ENCODE peak calls at places on chromosome 3, in eight cellular contexts. K is Peyer's patch; S is GM23248; W is colonic mucosa; L is naive thymus-derived CD4-positive, alpha-beta T cell; E is cardiac muscle cell; Y is psoas muscle; U is right cardiac atrium. G is an unnamed sample.
A peak's percentile ranks its signal among the peaks of the same experiment; 100 is the strongest.

GRCh38 chr3:24956613-24957012 is 462.0 kb upstream of the THRB start:
- DNase-seq in K (no peak), S (no peak), W (no peak), L (no peak), E (no peak), Y (no peak), U (no peak), G (no peak)

GRCh38 chr3:115518100-115518852 is 105.0 kb upstream of the GAP43 start:
- DNase-seq in K (no peak), S (peak; percentile 91), W (peak; percentile 23), L (no peak), E (peak; percentile 47), Y (peak; percentile 75), U (peak; percentile 89), G (no peak)

GRCh38 chr3:136543385-136543784 is 208.8 kb downstream of the STAG1 start:
- DNase-seq in K (no peak), S (peak; percentile 54), W (no peak), L (no peak), E (no peak), Y (no peak), U (no peak), G (no peak)

GRCh38 chr3:80733522-80734176 is 965.9 kb upstream of the ROBO1 start:
- DNase-seq in K (peak; percentile 76), S (peak; percentile 42), W (peak; percentile 78), L (no peak), E (peak; percentile 1), Y (no peak), U (no peak), G (no peak)

GRCh38 chr3:46959169-46959515 is 17.4 kb downstream of the CCDC12 start:
- DNase-seq in K (no peak), S (peak; percentile 33), W (no peak), L (no peak), E (no peak), Y (no peak), U (no peak), G (no peak)

GRCh38 chr3:94063497-94064119 is 747 bp downstream of the NSUN3 start:
- DNase-seq in K (no peak), S (peak; percentile 43), W (peak; percentile 24), L (no peak), E (no peak), Y (no peak), U (no peak), G (peak; percentile 30)

GRCh38 chr3:106820726-106821362 is 556.4 kb upstream of the CCDC54 start:
- DNase-seq in K (no peak), S (no peak), W (no peak), L (no peak), E (no peak), Y (no peak), U (no peak), G (no peak)

GRCh38 chr3:177516130-177517011 is 319.1 kb upstream of the TBL1XR1 start:
- DNase-seq in K (no peak), S (peak; percentile 39), W (no peak), L (no peak), E (no peak), Y (peak; percentile 65), U (peak; percentile 70), G (no peak)

GRCh38 chr3:89246326-89246725 is 138.9 kb downstream of the EPHA3 start:
- DNase-seq in K (no peak), S (no peak), W (no peak), L (no peak), E (no peak), Y (no peak), U (no peak), G (no peak)

GRCh38 chr3:156639414-156640023 is 34.9 kb upstream of the TIPARP start:
- DNase-seq in K (no peak), S (no peak), W (no peak), L (no peak), E (no peak), Y (no peak), U (no peak), G (no peak)

GRCh38 chr3:170154569-170155143 is 26.9 kb downstream of the PHC3 start:
- DNase-seq in K (no peak), S (no peak), W (no peak), L (no peak), E (peak; percentile 22), Y (no peak), U (no peak), G (peak; percentile 90)

GRCh38 chr3:11626084-11626463 is 17.6 kb downstream of the VGLL4 start:
- DNase-seq in K (no peak), S (no peak), W (no peak), L (peak; percentile 30), E (no peak), Y (no peak), U (no peak), G (peak; percentile 18)

GRCh38 chr3:171543759-171544284 is 83.6 kb upstream of the TNIK start:
- DNase-seq in K (no peak), S (no peak), W (no peak), L (no peak), E (no peak), Y (no peak), U (no peak), G (no peak)

GRCh38 chr3:31196881-31197364 is 302.5 kb upstream of the GADL1 start:
- DNase-seq in K (no peak), S (peak; percentile 90), W (no peak), L (no peak), E (peak; percentile 15), Y (no peak), U (peak; percentile 73), G (no peak)
- H3K27ac ChIP-seq in K (no peak overlapping the region), S (peak overlapping the region; percentile 56), W (no peak overlapping the region), L (no peak overlapping the region), E (no peak overlapping the region), Y (no peak overlapping the region), U (no peak overlapping the region), G (no peak overlapping the region)

DNA sequence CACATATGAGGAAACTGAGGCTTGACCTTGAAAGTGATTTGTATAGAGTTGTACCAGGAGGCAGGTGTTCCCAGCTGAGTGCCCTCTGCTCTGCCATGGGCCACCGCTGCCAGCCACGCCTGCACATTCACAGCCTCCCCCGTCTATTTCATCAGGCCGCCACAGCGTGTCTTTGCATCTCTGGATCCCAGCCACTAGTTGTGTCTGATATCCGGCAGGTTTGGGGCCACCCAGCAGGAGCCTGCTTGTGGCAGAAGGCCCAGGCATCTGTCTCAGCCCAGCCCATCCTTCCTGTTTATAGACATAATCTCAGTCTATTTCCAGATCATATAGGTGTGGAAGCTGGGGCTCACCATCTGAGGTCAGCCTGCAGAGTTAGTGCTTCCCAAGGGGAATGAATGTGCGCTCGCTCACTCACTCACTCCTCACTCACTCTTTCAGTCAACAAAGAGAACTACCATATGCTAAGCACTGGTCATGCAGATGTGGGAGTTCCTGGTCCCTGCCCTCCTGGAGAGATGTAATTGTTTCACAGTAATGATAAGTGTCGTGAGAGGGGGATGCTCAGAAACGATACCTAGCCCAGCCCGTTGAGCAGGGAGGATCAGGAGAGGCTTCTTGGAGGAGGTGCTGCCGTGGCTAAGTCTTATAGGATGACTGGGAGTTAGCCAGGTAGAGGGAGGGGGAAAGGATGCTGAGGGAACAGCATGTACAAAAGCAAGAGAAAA is 60.6 kb downstream of the FGD5 start:
- DNase-seq in K (peak; percentile 74), S (no peak), W (peak; percentile 56), L (no peak), E (no peak), Y (no peak), U (peak; percentile 59), G (no peak)
- H3K27ac ChIP-seq in K (peak overlapping the region; percentile 74), S (no peak overlapping the region), W (peak overlapping the region; percentile 18), L (no peak overlapping the region), E (no peak overlapping the region), Y (no peak overlapping the region), U (peak overlapping the region; percentile 10), G (no peak overlapping the region)

GRCh38 chr3:130963878-130964277 is 62.7 kb downstream of the ASTE1 start:
- DNase-seq in K (no peak), S (peak; percentile 95), W (no peak), L (no peak), E (no peak), Y (no peak), U (no peak), G (no peak)

GRCh38 chr3:130956721-130957120 is 62.8 kb downstream of the ATP2C1 start:
- DNase-seq in K (no peak), S (no peak), W (no peak), L (no peak), E (no peak), Y (no peak), U (no peak), G (no peak)

GRCh38 chr3:130963444-130963843 is 63.2 kb downstream of the ASTE1 start:
- DNase-seq in K (no peak), S (peak; percentile 14), W (no peak), L (no peak), E (no peak), Y (no peak), U (no peak), G (no peak)

GRCh38 chr3:130961458-130961857 is 65.2 kb downstream of the ASTE1 start:
- DNase-seq in K (no peak), S (no peak), W (no peak), L (no peak), E (no peak), Y (no peak), U (no peak), G (no peak)

DNA sequence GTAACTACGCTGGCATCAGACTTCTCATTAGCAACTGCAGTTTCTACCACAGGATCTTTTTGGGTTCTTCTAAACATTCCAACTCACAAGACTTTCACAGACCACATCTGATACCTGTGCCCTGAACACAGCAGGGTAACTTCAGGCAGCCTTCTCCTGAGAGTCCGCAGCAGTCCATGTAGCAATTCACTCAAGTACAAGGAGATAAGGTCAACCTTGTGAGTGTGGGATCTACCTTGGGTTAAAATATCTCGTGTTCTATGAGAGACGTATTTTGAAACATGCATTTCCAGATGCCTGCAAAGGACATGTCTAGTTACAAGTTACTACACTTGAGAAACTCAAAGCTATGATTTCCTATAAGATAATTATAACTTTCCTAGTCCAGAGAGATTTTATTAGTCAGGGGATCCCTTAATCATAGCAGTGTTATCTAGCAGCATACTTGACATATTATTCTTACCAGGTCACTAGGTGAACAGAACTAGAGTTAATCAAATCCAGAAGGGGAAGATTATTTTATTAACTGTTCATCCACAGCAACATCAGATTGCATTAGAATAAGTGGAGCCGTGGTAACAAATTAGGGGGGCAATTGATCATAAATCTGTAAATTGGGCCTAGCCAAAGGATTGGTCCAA is 66.4 kb downstream of the ASTE1 start:
- DNase-seq in K (no peak), S (peak; percentile 63), W (no peak), L (no peak), E (peak; percentile 7), Y (no peak), U (no peak), G (no peak)
- H3K27ac ChIP-seq in K (no peak overlapping the region), S (peak overlapping the region; percentile 42), W (no peak overlapping the region), L (no peak overlapping the region), E (peak overlapping the region; percentile 24), Y (no peak overlapping the region), U (no peak overlapping the region), G (no peak overlapping the region)

DNA sequence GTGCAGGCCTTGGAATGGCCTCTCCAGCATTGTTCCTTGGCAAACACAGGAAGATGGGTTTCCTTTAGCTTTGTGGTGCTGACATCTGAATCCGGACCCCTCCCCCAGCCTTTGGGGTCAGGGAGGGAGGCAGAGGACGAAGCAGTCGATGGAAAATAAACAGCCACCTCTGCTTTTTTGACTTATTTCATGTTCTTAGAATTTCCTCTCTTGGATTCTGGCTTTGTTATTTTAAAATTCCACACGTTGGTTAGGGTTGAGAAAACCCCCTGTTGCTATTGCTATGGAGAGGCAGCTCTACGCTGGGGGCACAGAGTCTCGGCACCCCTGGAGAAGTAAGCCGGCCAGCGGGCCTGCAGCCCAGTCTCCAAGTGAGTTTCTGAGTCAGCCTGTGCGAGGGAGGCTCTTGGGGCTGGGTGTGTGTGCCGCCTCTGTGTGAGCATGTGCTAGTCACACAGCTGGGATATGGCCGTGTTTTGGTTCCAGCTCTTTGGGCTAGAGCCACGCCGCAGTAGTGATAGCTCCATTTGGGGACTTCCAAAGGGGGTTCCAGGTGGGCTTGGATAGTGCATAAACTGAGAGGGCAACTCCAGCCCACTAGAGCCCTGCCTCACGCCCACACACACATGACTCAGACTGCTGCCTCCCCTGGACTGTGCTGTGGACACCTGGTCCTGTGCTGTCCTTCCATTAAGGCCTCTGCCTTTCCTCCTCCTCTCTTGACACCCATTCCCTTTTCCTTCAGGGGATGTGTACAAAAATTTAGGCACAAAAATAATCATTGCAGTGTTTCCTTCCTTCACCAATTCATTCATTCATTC is 58.8 kb downstream of the AMOTL2 start:
- DNase-seq in K (peak; percentile 67), S (peak; percentile 93), W (peak; percentile 42), L (no peak), E (no peak), Y (peak; percentile 90), U (peak; percentile 91), G (no peak)
- H3K27ac ChIP-seq in K (peak overlapping the region; percentile 85), S (peak overlapping the region; percentile 85), W (peak overlapping the region; percentile 36), L (no peak overlapping the region), E (no peak overlapping the region), Y (peak overlapping the region; percentile 74), U (peak overlapping the region; percentile 77), G (no peak overlapping the region)